ENCODE peak calls at places on chromosomes 1 and 21, in eight cellular contexts. H is spleen, S is breast epithelium, F is K562, Z is ovary, U is tibial nerve, O is Peyer's patch, R is testis. Y is an unnamed sample.

GRCh38 chr1:108983114-108983513 is 19.8 kb upstream of the CLCC1 start:
- DNase-seq in S (no peak), H (no peak), O (no peak), U (no peak), Z (no peak), F (no peak), R (no peak), Y (no peak)

GRCh38 chr1:240352769-240353168 is 259.2 kb downstream of the GREM2 start:
- DNase-seq in F (no peak), H (no peak), Z (no peak), R (no peak), U (no peak), S (no peak), O (no peak), Y (no peak)

GRCh38 chr1:229279242-229279641 is 8.3 kb downstream of the RAB4A start:
- DNase-seq in H (no peak), Z (no peak), S (no peak), O (no peak), F (no peak), R (no peak), U (no peak), Y (peak)

GRCh38 chr21:30194701-30195299 is 21.1 kb downstream of the CLDN8 start:
- DNase-seq in H (no peak), S (no peak), F (peak), O (no peak), R (peak), Z (no peak), U (no peak), Y (no peak)

GRCh38 chr1:110055493-110056283 is 14.8 kb downstream of the ALX3 start:
- DNase-seq in R (no peak), H (no peak), Z (no peak), O (no peak), S (no peak), U (no peak), F (no peak), Y (no peak)

GRCh38 chr1:35851175-35851869 is 31.7 kb upstream of the AGO1 start:
- DNase-seq in H (no peak), S (no peak), F (no peak), U (no peak), Z (no peak), O (no peak), R (peak), Y (no peak)

GRCh38 chr1:78104322-78104721 is 58.6 kb downstream of the GIPC2 start:
- DNase-seq in R (no peak), O (no peak), F (no peak), Z (no peak), U (no peak), H (no peak), S (no peak), Y (no peak)

GRCh38 chr1:214764502-214764901 is 161.5 kb downstream of the CENPF start:
- DNase-seq in O (no peak), S (no peak), Z (no peak), U (no peak), R (no peak), F (no peak), H (no peak), Y (no peak)

GRCh38 chr1:195981448-195982139 is 626.6 kb downstream of the KCNT2 start:
- DNase-seq in O (no peak), R (no peak), S (no peak), F (peak), U (no peak), Z (no peak), H (no peak), Y (no peak)

GRCh38 chr1:160548960-160549664 is 26.1 kb upstream of the SLAMF6 start:
- DNase-seq in H (no peak), Z (no peak), S (no peak), U (no peak), R (no peak), O (peak), F (peak), Y (no peak)

GRCh38 chr21:33886316-33886715 is 29.3 kb downstream of the ATP5PO start:
- DNase-seq in F (no peak), U (no peak), Z (no peak), S (no peak), H (no peak), R (no peak), O (no peak), Y (no peak)

GRCh38 chr21:32611471-32611997 is 643 bp downstream of the CFAP298 start:
- DNase-seq in O (peak), F (peak), H (peak), U (no peak), Z (no peak), S (no peak), R (peak), Y (peak)

GRCh38 chr1:188061881-188062280 is 1233.1 kb downstream of the PLA2G4A start:
- DNase-seq in S (no peak), F (no peak), U (no peak), O (no peak), H (no peak), Z (no peak), R (no peak), Y (no peak)

GRCh38 chr1:223231581-223231980 is 88.5 kb upstream of the TLR5 start:
- DNase-seq in Z (no peak), S (no peak), H (no peak), U (no peak), R (no peak), F (no peak), O (no peak), Y (no peak)
- TF ChIP-seq POLR2A in Z (no peak), S (no peak), H (no peak), U (no peak), R (no peak), F (no peak), O (no peak), Y (no peak)

GRCh38 chr1:21909286-21909759 is 27.8 kb downstream of the HSPG2 start:
- DNase-seq in U (no peak), O (no peak), Z (no peak), H (no peak), R (no peak), S (no peak), F (no peak), Y (no peak)
- H3K27ac ChIP-seq in U (peak), O (peak), Z (peak), H (peak), R (peak), S (peak), F (peak), Y (peak)

GRCh38 chr1:10032287-10032589 is 520 bp upstream of the UBE4B start:
- DNase-seq in U (no peak), F (no peak), Z (no peak), H (no peak), O (no peak), S (no peak), R (no peak), Y (no peak)

GRCh38 chr1:10033359-10033845 is 644 bp downstream of the UBE4B start:
- DNase-seq in S (no peak), U (no peak), H (no peak), O (peak), F (peak), Z (peak), R (peak), Y (peak)

GRCh38 chr1:10031461-10031860 is 1.3 kb upstream of the UBE4B start:
- DNase-seq in Z (no peak), F (no peak), R (no peak), S (no peak), H (no peak), U (no peak), O (no peak), Y (no peak)

GRCh38 chr1:10027027-10027426 is 5.7 kb upstream of the UBE4B start:
- DNase-seq in R (no peak), U (no peak), H (no peak), S (no peak), Z (no peak), O (no peak), F (no peak), Y (no peak)

GRCh38 chr1:10032590-10033358 is at the start of gene UBE4B:
- DNase-seq in F (peak), H (peak), R (peak), S (peak), O (peak), U (peak), Z (peak), Y (peak)
- TF ChIP-seq POLR2A in F (peak), H (no peak), R (no peak), S (peak), O (no peak), U (peak), Z (no peak), Y (no peak)

GRCh38 chr21:45572783-45573451 is 30.7 kb upstream of the SLC19A1 start:
- DNase-seq in F (no peak), O (peak), Z (no peak), R (no peak), S (peak), H (peak), U (peak), Y (no peak)

GRCh38 chr21:45574691-45575090 is 32.5 kb upstream of the SLC19A1 start:
- DNase-seq in O (peak), F (no peak), S (peak), R (no peak), Z (no peak), H (peak), U (peak), Y (no peak)

GRCh38 chr21:45575304-45575992 is 33.2 kb upstream of the SLC19A1 start:
- DNase-seq in U (peak), H (peak), S (peak), F (no peak), O (peak), Z (no peak), R (no peak), Y (no peak)

GRCh38 chr21:45573452-45574035 is 31.3 kb upstream of the SLC19A1 start:
- DNase-seq in O (peak), Z (no peak), S (peak), R (no peak), H (no peak), F (no peak), U (no peak), Y (no peak)

DNA sequence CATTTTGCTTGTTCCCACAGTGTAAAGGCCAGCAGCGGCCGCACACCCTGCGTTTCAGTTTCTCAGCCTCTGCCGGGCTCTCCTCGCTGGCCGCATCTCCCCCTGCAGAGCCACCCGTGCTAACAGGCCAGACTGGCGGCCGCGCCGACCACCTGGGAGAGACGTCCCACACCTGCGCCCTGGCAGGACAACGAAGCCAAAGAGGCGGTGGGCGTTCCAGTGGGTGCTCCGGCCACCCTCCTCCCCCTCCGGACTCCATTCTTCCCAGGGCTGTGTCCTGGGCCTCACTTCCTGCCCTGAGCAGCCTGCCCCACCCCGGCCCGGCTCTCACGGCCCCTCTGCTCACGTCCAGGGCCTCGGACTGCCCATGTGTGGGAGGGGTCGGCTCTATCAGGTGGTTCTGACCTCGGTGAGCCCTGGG is 31.9 kb upstream of the SLC19A1 start:
- DNase-seq in H (peak), R (no peak), S (peak), Z (no peak), U (peak), F (no peak), O (peak), Y (no peak)
- H3K27ac ChIP-seq in H (no peak), R (peak), S (no peak), Z (peak), U (peak), F (no peak), O (no peak), Y (no peak)

GRCh38 chr1:155220566-155220965 is 12.1 kb downstream of the MTX1 start:
- DNase-seq in U (no peak), Z (no peak), R (no peak), H (no peak), S (no peak), F (no peak), O (no peak), Y (no peak)
- TF ChIP-seq POLR2A in U (no peak), Z (no peak), R (no peak), H (no peak), S (no peak), F (no peak), O (no peak), Y (no peak)

GRCh38 chr1:235500971-235501540 is 3.2 kb downstream of the B3GALNT2 start:
- DNase-seq in H (no peak), Z (no peak), R (no peak), O (no peak), F (peak), U (no peak), S (no peak), Y (no peak)

GRCh38 chr1:235491644-235492043 is 12.6 kb downstream of the B3GALNT2 start:
- DNase-seq in S (no peak), U (no peak), H (no peak), F (no peak), O (no peak), Z (no peak), R (no peak), Y (no peak)

GRCh38 chr1:235494531-235494930 is 9.7 kb downstream of the B3GALNT2 start:
- DNase-seq in S (no peak), Z (no peak), O (no peak), U (no peak), F (no peak), R (no peak), H (no peak), Y (no peak)

GRCh38 chr1:235495030-235495429 is 9.2 kb downstream of the B3GALNT2 start:
- DNase-seq in H (no peak), O (no peak), R (no peak), F (no peak), Z (no peak), U (no peak), S (no peak), Y (no peak)

DNA sequence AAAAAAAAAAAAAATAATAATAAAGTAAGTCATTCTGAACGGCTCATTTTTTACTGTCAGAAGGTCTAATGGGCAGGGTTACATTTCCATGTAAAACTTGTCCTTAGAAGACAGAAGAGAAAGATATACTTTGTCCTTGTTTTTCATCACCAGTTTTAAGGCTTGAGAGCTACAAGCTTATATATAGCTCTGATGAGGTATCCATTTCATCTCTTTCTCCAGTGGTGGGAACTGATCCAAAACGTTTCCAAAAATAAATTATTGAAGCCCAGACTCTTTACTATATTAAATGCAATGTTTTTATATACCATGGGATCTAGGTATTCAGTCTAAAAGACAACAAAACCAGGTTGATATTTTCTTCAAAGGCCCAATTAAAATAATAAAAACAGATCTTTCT is 8.7 kb downstream of the B3GALNT2 start:
- DNase-seq in S (no peak), O (no peak), R (no peak), Z (no peak), F (no peak), U (no peak), H (no peak), Y (no peak)
- H3K27ac ChIP-seq in S (no peak), O (no peak), R (no peak), Z (no peak), F (no peak), U (no peak), H (no peak), Y (no peak)

GRCh38 chr1:151716405-151716762 is 219 bp downstream of the CELF3 start:
- DNase-seq in F (no peak), S (no peak), H (no peak), U (no peak), R (no peak), Z (no peak), O (no peak), Y (no peak)

GRCh38 chr1:151715726-151716404 is 738 bp downstream of the CELF3 start:
- DNase-seq in H (no peak), F (peak), O (no peak), S (no peak), U (no peak), R (no peak), Z (no peak), Y (no peak)

GRCh38 chr1:151718011-151718431 is 1.4 kb upstream of the CELF3 start:
- DNase-seq in H (no peak), R (no peak), U (no peak), O (no peak), F (no peak), S (no peak), Z (no peak), Y (no peak)

GRCh38 chr1:151718666-151719065 is 2.1 kb upstream of the CELF3 start:
- DNase-seq in R (no peak), H (no peak), Z (no peak), O (no peak), F (no peak), S (no peak), U (no peak), Y (no peak)

GRCh38 chr1:151716771-151717631 is at the start of gene CELF3:
- DNase-seq in O (no peak), Z (no peak), S (no peak), U (no peak), F (peak), H (no peak), R (peak), Y (no peak)
- TF ChIP-seq POLR2A in O (no peak), Z (no peak), S (no peak), U (no peak), F (no peak), H (no peak), R (no peak), Y (no peak)

GRCh38 chr1:179083031-179083345 is 1.1 kb downstream of the TOR3A start:
- DNase-seq in O (no peak), Z (no peak), U (no peak), S (no peak), H (no peak), R (no peak), F (no peak), Y (no peak)
- H3K27ac ChIP-seq in O (peak), Z (no peak), U (peak), S (peak), H (peak), R (no peak), F (peak), Y (peak)

GRCh38 chr1:205743977-205744376 is 6.0 kb downstream of the NUCKS1 start:
- DNase-seq in S (no peak), R (no peak), H (no peak), F (no peak), O (no peak), U (no peak), Z (no peak), Y (no peak)

GRCh38 chr1:205744403-205744802 is 5.6 kb downstream of the NUCKS1 start:
- DNase-seq in F (no peak), Z (no peak), U (no peak), H (no peak), S (no peak), O (no peak), R (no peak), Y (no peak)

GRCh38 chr1:205748398-205749093 is 1.4 kb downstream of the NUCKS1 start:
- DNase-seq in H (no peak), R (peak), F (peak), U (no peak), O (no peak), Z (no peak), S (no peak), Y (no peak)

GRCh38 chr1:205749094-205749825 is 722 bp downstream of the NUCKS1 start:
- DNase-seq in R (peak), U (peak), S (peak), H (peak), O (peak), F (peak), Z (peak), Y (peak)

GRCh38 chr1:205746757-205747412 is 3.1 kb downstream of the NUCKS1 start:
- DNase-seq in S (no peak), O (no peak), R (no peak), Z (no peak), U (no peak), H (no peak), F (no peak), Y (no peak)
- TF ChIP-seq POLR2A in S (no peak), O (no peak), R (no peak), Z (no peak), U (no peak), H (no peak), F (peak), Y (no peak)

GRCh38 chr1:184605941-184606340 is 148.7 kb downstream of the EDEM3 start:
- DNase-seq in U (no peak), R (no peak), Z (no peak), O (no peak), S (no peak), F (no peak), H (no peak), Y (peak)

GRCh38 chr1:184610872-184611614 is 143.6 kb downstream of the EDEM3 start:
- DNase-seq in U (no peak), F (no peak), H (no peak), R (peak), O (no peak), Z (no peak), S (no peak), Y (peak)

GRCh38 chr1:184608990-184609389 is 145.7 kb downstream of the EDEM3 start:
- DNase-seq in Z (no peak), F (no peak), H (no peak), S (no peak), O (no peak), U (no peak), R (no peak), Y (peak)

GRCh38 chr1:184606786-184607185 is 147.9 kb downstream of the EDEM3 start:
- DNase-seq in H (no peak), S (no peak), F (no peak), U (no peak), Z (no peak), R (no peak), O (no peak), Y (no peak)

DNA sequence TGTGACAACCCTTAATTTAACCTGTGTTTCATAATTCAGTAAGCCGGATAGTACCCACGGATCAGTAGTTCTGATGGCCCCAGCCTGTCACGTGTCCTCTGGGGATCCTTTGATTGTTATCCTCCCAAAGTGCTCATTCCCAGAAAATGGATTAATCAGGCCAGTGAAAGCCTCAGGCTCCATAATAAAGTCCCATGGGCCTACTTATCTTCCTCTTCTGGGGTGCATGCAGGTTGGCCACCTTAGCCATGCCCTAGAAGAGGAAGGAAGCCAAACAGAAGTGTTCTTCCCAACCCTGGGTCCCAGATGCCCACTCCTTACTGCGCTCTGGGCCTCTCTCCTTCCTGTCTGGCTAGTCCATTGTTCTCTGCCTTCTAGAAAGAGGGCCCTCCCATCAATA is 146.1 kb downstream of the EDEM3 start:
- DNase-seq in R (no peak), S (no peak), Z (no peak), U (no peak), F (no peak), H (no peak), O (no peak), Y (peak)
- H3K27ac ChIP-seq in R (peak), S (peak), Z (no peak), U (peak), F (no peak), H (peak), O (no peak), Y (peak)

Y was measured in esophagus muscularis mucosa.